ENCODE peak calls at places on chromosomes 16 and 17, in six cellular contexts. M is heart right ventricle; J is neuronal stem cell; K is naive thymus-derived CD4-positive, alpha-beta T cell; B is Caco-2; Z is left ventricle myocardium inferior. G is an unnamed sample.
A peak's percentile ranks its signal among the peaks of the same experiment; 100 is the strongest.

GRCh38 chr17:949623-950338 is 29.8 kb downstream of the NXN start:
- DNase-seq in B (no peak), K (no peak), M (no peak), Z (no peak), J (peak; percentile 70), G (peak; percentile 40)

GRCh38 chr16:75506567-75506966 is 11.3 kb upstream of the CHST6 start:
- DNase-seq in Z (no peak), J (no peak), B (no peak), M (peak; percentile 24), K (no peak), G (no peak)

GRCh38 chr17:7177954-7178477 is 1.2 kb downstream of the ASGR1 start:
- DNase-seq in J (peak; percentile 18), M (peak; percentile 30), K (no peak), B (peak; percentile 43), Z (no peak), G (peak; percentile 35)

GRCh38 chr17:12998461-12998860 is 19.4 kb downstream of the ELAC2 start:
- DNase-seq in J (no peak), Z (no peak), K (no peak), B (no peak), M (no peak), G (no peak)

GRCh38 chr17:81056352-81056751 is 21.4 kb downstream of the BAIAP2 start:
- DNase-seq in B (no peak), J (no peak), M (no peak), Z (no peak), K (no peak), G (no peak)

GRCh38 chr16:19840524-19841110 is 44.0 kb downstream of the GPRC5B start:
- DNase-seq in M (peak; percentile 68), K (no peak), B (no peak), Z (peak; percentile 51), J (no peak), G (no peak)

GRCh38 chr17:79156463-79157095 is 82.0 kb downstream of the ENGASE start:
- DNase-seq in Z (no peak), J (no peak), B (peak; percentile 53), K (no peak), M (no peak), G (no peak)

GRCh38 chr16:27991876-27992275 is 71.6 kb downstream of the GSG1L start:
- DNase-seq in J (no peak), K (no peak), B (no peak), Z (no peak), M (no peak), G (no peak)

GRCh38 chr17:79090503-79091372 is 16.1 kb downstream of the ENGASE start:
- DNase-seq in M (no peak), K (no peak), Z (no peak), B (no peak), J (no peak), G (no peak)

GRCh38 chr17:75639771-75640555 is 6.7 kb downstream of the SMIM5 start:
- DNase-seq in B (peak; percentile 73), M (no peak), J (no peak), K (no peak), Z (no peak), G (no peak)

GRCh38 chr16:50575743-50576142 is 27.5 kb downstream of the NKD1 start:
- DNase-seq in K (no peak), B (no peak), M (no peak), Z (no peak), J (no peak), G (no peak)

GRCh38 chr17:81426676-81427445 is 31.6 kb downstream of the BAHCC1 start:
- DNase-seq in Z (peak; percentile 39), J (no peak), K (no peak), B (no peak), M (no peak), G (no peak)

GRCh38 chr17:21388066-21388465 is 11.9 kb downstream of the KCNJ12 start:
- DNase-seq in K (no peak), M (peak; percentile 36), Z (peak; percentile 67), B (no peak), J (no peak), G (no peak)

DNA sequence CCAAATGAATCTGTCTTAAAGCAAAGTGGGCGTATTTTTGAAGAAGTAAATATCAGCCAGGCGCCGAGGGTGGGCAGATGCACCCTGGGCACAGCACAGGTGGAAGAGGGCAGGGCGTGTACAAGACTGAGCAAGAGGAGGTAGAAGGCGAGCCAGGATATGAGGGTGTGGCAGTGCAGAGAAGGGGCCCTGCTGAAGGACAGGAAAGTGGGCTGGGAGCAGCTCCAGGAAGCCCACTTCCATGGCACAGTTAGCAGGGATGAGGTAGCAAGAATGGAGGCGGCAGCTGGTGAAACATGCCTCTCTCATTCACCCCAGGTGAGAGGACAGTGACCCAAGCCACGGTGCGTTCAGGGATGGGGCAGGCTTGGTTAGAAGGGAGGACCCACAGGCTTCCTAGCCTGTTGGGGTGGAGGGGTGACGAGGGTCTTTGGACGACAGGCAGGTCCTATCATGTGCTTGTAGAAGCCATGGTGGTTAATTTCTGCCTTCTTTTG is 149.3 kb downstream of the CLEC16A start:
- DNase-seq in M (no peak), J (no peak), Z (no peak), B (no peak), K (no peak), G (no peak)
- H3K4me3 ChIP-seq in M (no peak overlapping the region), J (no peak overlapping the region), Z (no peak overlapping the region), B (no peak overlapping the region), K (no peak overlapping the region), G (no peak overlapping the region)

GRCh38 chr16:84596801-84597517 is 20.9 kb downstream of the COTL1 start:
- DNase-seq in K (no peak), Z (no peak), B (no peak), J (no peak), M (no peak), G (no peak)
- H3K4me1 ChIP-seq in K (peaks cover 89% of the 10 kb centered on the region), Z (peaks cover 36% of the 10 kb centered on the region), B (peaks cover 16% of the 10 kb centered on the region), J (peaks cover 65% of the 10 kb centered on the region), M (peaks cover 17% of the 10 kb centered on the region), G (peaks cover 4% of the 10 kb centered on the region)

DNA sequence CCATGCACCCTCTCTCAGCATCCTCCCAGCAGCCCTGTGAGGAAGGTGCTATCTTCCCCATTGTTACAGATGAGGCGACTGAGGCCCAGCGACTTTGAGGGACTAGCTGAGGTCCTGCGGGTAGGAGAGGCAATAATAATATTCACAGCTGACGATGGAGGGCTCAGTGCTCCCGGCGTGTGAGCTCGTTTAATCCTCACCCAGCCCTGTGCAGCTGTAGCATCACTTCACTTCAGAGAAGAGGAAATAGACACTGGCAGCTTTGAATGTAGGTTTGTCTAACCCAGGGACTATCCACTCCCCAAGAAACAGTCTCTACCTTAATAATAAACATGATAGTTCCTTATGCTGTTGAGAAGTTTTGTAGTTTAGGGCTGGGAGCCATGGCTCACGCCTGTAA is 21.6 kb downstream of the LASP1 start:
- DNase-seq in Z (no peak), M (no peak), K (no peak), J (no peak), B (no peak), G (no peak)
- H3K36me3 ChIP-seq in Z (peaks cover 47% of the 10 kb centered on the region), M (peaks cover 53% of the 10 kb centered on the region), K (peaks cover 6% of the 10 kb centered on the region), J (peaks cover 12% of the 10 kb centered on the region), B (peaks cover 4% of the 10 kb centered on the region), G (peaks cover 26% of the 10 kb centered on the region)

GRCh38 chr16:66036162-66036561 is 330.3 kb upstream of the CDH5 start:
- DNase-seq in M (peak; percentile 31), Z (no peak), J (no peak), K (no peak), B (no peak), G (no peak)
- H3K4me3 ChIP-seq in M (no peak overlapping the region), Z (no peak overlapping the region), J (no peak overlapping the region), K (no peak overlapping the region), B (no peak overlapping the region), G (no peak overlapping the region)

DNA sequence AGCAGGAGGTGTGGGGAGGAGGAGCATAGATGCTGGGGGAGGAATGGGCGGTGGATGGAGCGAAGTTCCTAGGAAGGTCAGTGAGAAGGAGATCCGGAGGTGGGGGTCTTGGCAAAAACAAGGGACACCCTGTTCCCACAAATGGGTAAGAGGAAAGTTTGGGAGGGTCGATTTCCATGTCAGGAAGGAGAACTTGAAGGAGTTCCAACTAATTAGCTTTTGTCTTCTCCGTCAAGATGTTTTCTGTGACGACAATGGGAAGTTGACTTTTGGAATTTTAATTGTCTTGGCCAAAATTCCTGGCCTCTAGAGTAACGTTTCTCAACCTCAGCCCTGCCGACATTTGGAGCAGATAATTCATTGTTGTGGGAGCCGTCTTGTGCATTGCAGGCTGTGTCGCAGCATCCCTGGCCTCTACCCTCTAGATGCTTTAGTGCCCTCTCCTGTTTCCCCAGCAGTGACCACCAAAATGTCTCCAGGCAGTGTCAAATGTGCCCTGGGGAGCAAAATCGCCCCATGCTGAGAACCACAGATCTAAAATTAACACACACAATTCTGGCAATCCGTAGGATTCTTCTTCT is 97.1 kb downstream of the PITPNC1 start:
- DNase-seq in M (peak; percentile 67), B (no peak), K (no peak), Z (peak; percentile 26), J (no peak), G (no peak)
- H3K4me1 ChIP-seq in M (peaks cover 53% of the 10 kb centered on the region), B (no peaks in the 10 kb centered on the region), K (peaks cover 48% of the 10 kb centered on the region), Z (peaks cover 52% of the 10 kb centered on the region), J (peaks cover 22% of the 10 kb centered on the region), G (peaks cover 9% of the 10 kb centered on the region)

DNA sequence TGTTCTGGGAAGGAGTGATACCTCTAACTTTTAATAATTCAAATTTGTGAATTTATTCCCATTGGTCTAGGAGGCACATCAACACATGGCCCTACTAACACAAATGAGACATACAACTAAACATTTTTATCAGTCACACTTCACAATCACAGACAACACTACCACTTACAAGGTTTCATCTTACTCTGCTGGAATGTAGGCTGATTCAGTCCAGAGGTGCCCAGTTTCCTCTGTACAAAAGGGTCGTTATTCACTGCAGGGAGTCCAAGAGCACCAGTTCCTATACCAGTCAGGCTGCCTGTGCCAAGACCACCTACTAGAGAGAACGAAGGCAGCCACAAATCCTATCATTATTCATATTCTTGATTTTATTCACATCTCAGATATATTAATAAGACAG is 41.4 kb downstream of the SETD6 start:
- DNase-seq in B (no peak), M (no peak), K (no peak), J (no peak), Z (no peak), G (no peak)
- H3K36me3 ChIP-seq in B (peaks cover 6% of the 10 kb centered on the region), M (peaks cover 98% of the 10 kb centered on the region), K (peaks cover 36% of the 10 kb centered on the region), J (peaks cover 24% of the 10 kb centered on the region), Z (peaks cover 77% of the 10 kb centered on the region), G (peaks cover 92% of the 10 kb centered on the region)

GRCh38 chr16:3035972-3036725 is 595 bp downstream of the BICDL2 start:
- DNase-seq in K (no peak), B (no peak), J (no peak), Z (no peak), M (no peak), G (no peak)
- H3K4me3 ChIP-seq in K (no peak overlapping the region), B (peak overlapping the region; percentile 67), J (no peak overlapping the region), Z (peak overlapping the region; percentile 32), M (no peak overlapping the region), G (no peak overlapping the region)

GRCh38 chr16:69329369-69330285 is 761 bp downstream of the PDF start:
- DNase-seq in B (peak; percentile 55), K (no peak), J (no peak), M (no peak), Z (no peak), G (peak; percentile 46)
- H3K4me1 ChIP-seq in B (peaks cover 29% of the 10 kb centered on the region), K (peaks cover 13% of the 10 kb centered on the region), J (peaks cover 16% of the 10 kb centered on the region), M (peaks cover 52% of the 10 kb centered on the region), Z (peaks cover 65% of the 10 kb centered on the region), G (peaks cover 20% of the 10 kb centered on the region)

G was measured in HAP-1.